ENCODE peak calls at places on chromosomes 11 and 22, in nine cellular contexts. C is transverse colon, D is sigmoid colon, Z is tibial nerve, N is H1, V is upper lobe of left lung, J is A549, K is stomach, G is suprapubic skin. L is an unnamed sample.

GRCh38 chr11:81644239-81644840 is 1089.3 kb downstream of the FAM181B start:
- DNase-seq in N (no peak), J (peak), K (no peak), V (no peak), G (no peak), D (no peak), Z (no peak), C (no peak), L (no peak)

GRCh38 chr11:69878927-69879733 is 59.9 kb upstream of the FGF3 start:
- DNase-seq in K (no peak), N (no peak), V (peak), J (no peak), G (peak), Z (no peak), C (peak), D (peak), L (no peak)

GRCh38 chr11:34209809-34210208 is 104.4 kb downstream of the NAT10 start:
- DNase-seq in N (no peak), J (no peak), Z (no peak), G (no peak), C (no peak), K (no peak), V (no peak), D (no peak), L (no peak)

GRCh38 chr22:44668190-44668885 is 33.7 kb upstream of the PRR5 start:
- DNase-seq in K (no peak), D (peak), N (peak), V (peak), C (no peak), Z (no peak), G (peak), J (no peak), L (peak)

GRCh38 chr11:85914425-85914824 is 59.2 kb downstream of the CCDC83 start:
- DNase-seq in Z (no peak), D (no peak), G (no peak), K (no peak), C (no peak), N (no peak), J (no peak), V (no peak), L (no peak)

GRCh38 chr11:57460017-57460755 is at the start of gene RTN4RL2:
- DNase-seq in Z (no peak), G (no peak), C (no peak), N (peak), V (peak), J (peak), K (no peak), D (no peak), L (no peak)

GRCh38 chr11:60810583-60810982 is 25.4 kb downstream of the MS4A10 start:
- DNase-seq in N (no peak), K (no peak), C (peak), Z (no peak), V (no peak), J (no peak), D (no peak), G (no peak), L (no peak)

GRCh38 chr11:130315354-130315970 is 745 bp upstream of the ZBTB44 start:
- DNase-seq in D (peak), V (peak), N (peak), Z (peak), C (peak), J (no peak), G (peak), K (peak), L (peak)

GRCh38 chr22:41030891-41031290 is 61.5 kb upstream of the EP300 start:
- DNase-seq in G (no peak), D (no peak), N (no peak), Z (no peak), C (no peak), K (no peak), V (no peak), J (no peak), L (no peak)

GRCh38 chr11:79189604-79190003 is 251.2 kb downstream of the TENM4 start:
- DNase-seq in J (no peak), G (no peak), C (no peak), K (peak), V (no peak), D (no peak), N (no peak), Z (no peak), L (no peak)

GRCh38 chr11:1437500-1437899 is 47.8 kb downstream of the BRSK2 start:
- DNase-seq in Z (no peak), G (no peak), C (no peak), K (peak), J (no peak), D (no peak), N (no peak), V (peak), L (no peak)

GRCh38 chr22:49871482-49871881 is 17.8 kb downstream of the ZBED4 start:
- DNase-seq in Z (no peak), C (no peak), G (no peak), N (no peak), K (no peak), V (no peak), J (no peak), D (no peak), L (no peak)

GRCh38 chr22:27585141-27585540 is 216.4 kb downstream of the MN1 start:
- DNase-seq in Z (no peak), G (no peak), C (no peak), K (no peak), N (no peak), J (no peak), V (no peak), D (no peak), L (no peak)

GRCh38 chr22:30301995-30302809 is 12.9 kb upstream of the CASTOR1 start:
- DNase-seq in Z (no peak), C (peak), D (peak), J (no peak), N (no peak), K (peak), V (no peak), G (no peak), L (peak)

GRCh38 chr11:4826425-4826824 is 5.3 kb downstream of the OR51F2 start:
- DNase-seq in Z (no peak), C (no peak), N (no peak), K (no peak), G (no peak), V (no peak), J (no peak), D (no peak), L (no peak)

GRCh38 chr11:115721309-115722007 is 217.2 kb upstream of the CADM1 start:
- DNase-seq in G (no peak), K (no peak), J (no peak), N (no peak), C (no peak), D (peak), V (no peak), Z (no peak), L (no peak)

GRCh38 chr11:69541501-69542313 is 60.2 kb downstream of the LINC01488 start:
- DNase-seq in J (peak), V (no peak), D (peak), G (peak), Z (no peak), C (no peak), N (no peak), K (no peak), L (no peak)

GRCh38 chr11:9253086-9253485 is 12.1 kb downstream of the DENND5A start:
- DNase-seq in G (no peak), D (no peak), C (no peak), N (no peak), J (no peak), K (no peak), V (no peak), Z (no peak), L (no peak)

GRCh38 chr11:7536102-7536501 is 22.3 kb downstream of the PPFIBP2 start:
- DNase-seq in C (peak), J (peak), G (peak), V (no peak), N (peak), Z (no peak), D (no peak), K (no peak), L (no peak)

GRCh38 chr11:58629857-58630256 is 7.4 kb downstream of the CNTF start:
- DNase-seq in N (no peak), D (no peak), K (no peak), C (peak), J (peak), G (no peak), V (no peak), Z (peak), L (no peak)

GRCh38 chr11:121801796-121802195 is 314.2 kb downstream of the BLID start:
- DNase-seq in Z (no peak), V (no peak), G (no peak), D (no peak), N (no peak), J (no peak), K (no peak), C (no peak), L (no peak)

GRCh38 chr11:73320786-73321325 is 12.8 kb downstream of the ARHGEF17 start:
- DNase-seq in K (no peak), Z (no peak), V (no peak), N (no peak), C (no peak), D (peak), J (no peak), G (no peak), L (no peak)

GRCh38 chr11:12048936-12049790 is 40.7 kb upstream of the DKK3 start:
- DNase-seq in Z (no peak), G (no peak), V (no peak), N (no peak), J (no peak), C (no peak), D (no peak), K (no peak), L (no peak)

GRCh38 chr22:17785185-17786184 is 11.2 kb upstream of the BID start:
- DNase-seq in J (peak), G (no peak), K (peak), D (peak), V (peak), N (peak), C (peak), Z (no peak), L (no peak)

GRCh38 chr11:537622-538430 is 499 bp downstream of the LRRC56 start:
- DNase-seq in C (no peak), D (peak), N (no peak), Z (no peak), K (no peak), V (peak), G (peak), J (no peak), L (peak)

GRCh38 chr11:6229911-6230310 is 4.5 kb downstream of the FHIP1B start:
- DNase-seq in K (no peak), Z (no peak), J (no peak), D (no peak), G (no peak), V (no peak), N (no peak), C (peak), L (no peak)

GRCh38 chr11:46711288-46711687 is 7.7 kb upstream of the F2 start:
- DNase-seq in G (no peak), Z (no peak), C (no peak), D (no peak), N (no peak), K (no peak), J (no peak), V (no peak), L (no peak)

GRCh38 chr11:113305440-113306336 is 8.7 kb upstream of the TTC12 start:
- DNase-seq in K (peak), J (peak), Z (peak), D (peak), C (peak), G (peak), V (peak), N (peak), L (peak)

GRCh38 chr11:75773595-75774353 is 5.2 kb downstream of the DGAT2 start:
- DNase-seq in N (no peak), C (peak), V (no peak), Z (no peak), K (no peak), D (peak), G (no peak), J (no peak), L (no peak)

GRCh38 chr22:29202231-29203192 is 3.2 kb upstream of the EMID1 start:
- DNase-seq in N (no peak), K (peak), C (peak), Z (peak), G (no peak), V (peak), D (no peak), J (peak), L (no peak)

GRCh38 chr11:100948936-100949335 is 180.7 kb downstream of the PGR start:
- DNase-seq in Z (no peak), N (no peak), C (no peak), D (no peak), V (no peak), G (no peak), J (no peak), K (no peak), L (no peak)

GRCh38 chr22:30221121-30221992 is 25.2 kb downstream of the LIF start:
- DNase-seq in K (no peak), Z (no peak), D (no peak), G (no peak), J (no peak), V (peak), C (peak), N (no peak), L (no peak)

GRCh38 chr11:103997082-103997481 is 39.4 kb upstream of the DDI1 start:
- DNase-seq in Z (no peak), G (no peak), V (no peak), D (no peak), K (no peak), C (no peak), N (no peak), J (no peak), L (no peak)

GRCh38 chr22:50090141-50090714 is 422 bp downstream of the MOV10L1 start:
- DNase-seq in N (no peak), V (peak), J (no peak), K (no peak), D (no peak), Z (no peak), G (no peak), C (no peak), L (no peak)

GRCh38 chr11:92886243-92886905 is 83.1 kb upstream of the MTNR1B start:
- DNase-seq in V (no peak), Z (peak), C (peak), D (no peak), K (no peak), J (peak), N (peak), G (no peak), L (no peak)

GRCh38 chr22:33385611-33386010 is 327.4 kb upstream of the SYN3 start:
- DNase-seq in G (no peak), D (no peak), J (no peak), C (no peak), V (no peak), Z (no peak), K (no peak), N (no peak), L (no peak)
- TF ChIP-seq POLR2A in G (no peak), D (no peak), J (no peak), C (no peak), V (no peak), Z (no peak), K (no peak), N (no peak), L (no peak)

DNA sequence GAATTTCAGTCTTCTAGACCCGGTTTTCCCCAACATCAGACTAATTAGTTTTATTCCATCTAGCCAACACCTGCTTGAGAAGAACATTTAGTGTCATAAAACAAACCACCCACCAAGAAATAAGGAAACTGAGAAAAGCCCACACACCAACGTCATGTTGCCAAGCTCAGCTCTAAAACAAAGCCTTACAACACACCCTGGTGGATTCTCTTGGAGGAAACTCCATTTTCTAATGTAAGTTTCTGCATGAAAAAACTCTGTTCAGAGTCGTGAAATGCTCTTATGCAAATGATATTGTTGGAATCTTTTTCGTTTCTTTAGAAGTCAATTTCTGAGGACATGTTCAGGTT is 105.0 kb upstream of the RAG2 start:
- DNase-seq in V (no peak), J (no peak), K (no peak), C (no peak), Z (no peak), N (no peak), G (no peak), D (no peak), L (no peak)
- TF ChIP-seq CTCF in V (no peak), J (no peak), K (no peak), C (no peak), Z (no peak), N (no peak), G (no peak), D (no peak), L (no peak)

GRCh38 chr11:22244986-22245592 is 52.2 kb downstream of the ANO5 start:
- DNase-seq in C (peak), Z (no peak), V (no peak), G (no peak), N (no peak), J (peak), D (no peak), K (peak), L (peak)
- TF ChIP-seq EP300 in C (no peak), Z (no peak), V (no peak), G (no peak), N (no peak), J (no peak), D (no peak), K (no peak), L (no peak)

DNA sequence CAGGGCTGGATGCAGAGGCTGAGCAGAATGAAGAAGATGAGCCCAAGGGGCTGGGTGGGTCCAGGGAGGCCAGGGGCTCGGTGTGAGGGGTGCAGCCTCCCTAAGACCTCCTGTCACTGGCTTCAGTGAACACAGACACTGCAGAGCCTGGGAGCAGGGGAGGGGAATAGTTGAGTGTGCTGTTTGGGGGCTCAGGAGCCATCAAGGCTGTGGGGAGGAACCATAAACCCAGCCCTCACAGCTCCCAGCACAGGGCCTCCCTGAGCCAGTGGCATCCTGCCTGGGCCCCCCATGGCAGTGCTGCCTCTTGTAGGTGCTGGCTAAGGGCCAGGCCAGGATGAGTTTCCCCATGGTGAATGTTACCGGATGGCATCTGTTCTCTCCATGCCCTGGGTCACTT is 25.5 kb downstream of the KCNJ5 start:
- DNase-seq in V (no peak), D (no peak), N (no peak), J (no peak), Z (no peak), G (no peak), C (no peak), K (no peak), L (no peak)
- TF ChIP-seq POLR2A in V (no peak), D (no peak), N (no peak), J (no peak), Z (no peak), G (no peak), C (no peak), K (no peak), L (no peak)

GRCh38 chr22:39746600-39747262 is 146.8 kb downstream of the ENTHD1 start:
- DNase-seq in J (no peak), Z (no peak), D (no peak), G (no peak), C (no peak), V (no peak), N (no peak), K (no peak), L (no peak)
- TF ChIP-seq CTCF in J (no peak), Z (no peak), D (no peak), G (no peak), C (no peak), V (no peak), N (no peak), K (no peak), L (no peak)

GRCh38 chr11:128532016-128532570 is 55.3 kb downstream of the ETS1 start:
- DNase-seq in V (no peak), K (peak), Z (no peak), N (no peak), C (no peak), G (no peak), J (no peak), D (no peak), L (no peak)
- TF ChIP-seq EP300 in V (no peak), K (no peak), Z (no peak), N (no peak), C (no peak), G (no peak), J (no peak), D (no peak), L (no peak)

L was measured in ovary.